ENCODE peak calls at places on chromosomes 13 and 19, in six cellular contexts. J is CD8-positive, alpha-beta memory T cell; D is heart right ventricle; R is body of pancreas; P is HCT116; B is colonic mucosa. C is an unnamed sample. For H3K36me3, the result is how much of the 10 kb centered on the place peaks cover.

GRCh38 chr13:46962286-46962941 is 65.6 kb upstream of the HTR2A start:
- DNase-seq in J (no peak), D (no peak), R (no peak), P (no peak), B (no peak), C (no peak)

GRCh38 chr13:48888613-48889012 is 87.1 kb upstream of the FNDC3A start:
- DNase-seq in J (no peak), D (no peak), R (peak), P (no peak), B (no peak), C (no peak)

GRCh38 chr13:43357435-43358065 is 334.2 kb downstream of the DNAJC15 start:
- DNase-seq in J (no peak), D (peak), R (no peak), P (no peak), B (no peak), C (no peak)

GRCh38 chr19:8251025-8251472 is 41.9 kb downstream of the CERS4 start:
- DNase-seq in J (no peak), D (peak), R (peak), P (no peak), B (no peak), C (no peak)

GRCh38 chr19:44807652-44808462 is 1.0 kb upstream of the BCAM start:
- DNase-seq in J (no peak), D (peak), R (peak), P (peak), B (peak), C (no peak)

GRCh38 chr19:54168174-54168917 is 4.6 kb downstream of the TMC4 start:
- DNase-seq in J (peak), D (peak), R (peak), P (peak), B (peak), C (peak)

GRCh38 chr13:73065665-73066350 is 7.0 kb downstream of the KLF5 start:
- DNase-seq in J (no peak), D (no peak), R (peak), P (no peak), B (peak), C (no peak)

GRCh38 chr19:10852098-10852800 is 4.0 kb downstream of the C19orf38 start:
- DNase-seq in J (no peak), D (no peak), R (no peak), P (no peak), B (no peak), C (no peak)

GRCh38 chr19:44582581-44583265 is 30.6 kb upstream of the IGSF23 start:
- DNase-seq in J (no peak), D (no peak), R (peak), P (peak), B (peak), C (no peak)

GRCh38 chr13:99310382-99311031 is 3.3 kb upstream of the GPR183 start:
- DNase-seq in J (no peak), D (no peak), R (no peak), P (no peak), B (no peak), C (no peak)

GRCh38 chr19:10112895-10113591 is 1.6 kb downstream of the P2RY11 start:
- DNase-seq in J (peak), D (no peak), R (peak), P (no peak), B (peak), C (peak)

GRCh38 chr13:37349916-37350315 is 244.5 kb upstream of the CSNK1A1L start:
- DNase-seq in J (no peak), D (no peak), R (no peak), P (no peak), B (no peak), C (no peak)

GRCh38 chr19:47266401-47266885 is 8.2 kb upstream of the INAFM1 start:
- DNase-seq in J (no peak), D (no peak), R (no peak), P (no peak), B (no peak), C (no peak)
- H3K36me3 ChIP-seq in J (under half), D (under half), R (under half), P (under half), B (under half), C (under half)

DNA sequence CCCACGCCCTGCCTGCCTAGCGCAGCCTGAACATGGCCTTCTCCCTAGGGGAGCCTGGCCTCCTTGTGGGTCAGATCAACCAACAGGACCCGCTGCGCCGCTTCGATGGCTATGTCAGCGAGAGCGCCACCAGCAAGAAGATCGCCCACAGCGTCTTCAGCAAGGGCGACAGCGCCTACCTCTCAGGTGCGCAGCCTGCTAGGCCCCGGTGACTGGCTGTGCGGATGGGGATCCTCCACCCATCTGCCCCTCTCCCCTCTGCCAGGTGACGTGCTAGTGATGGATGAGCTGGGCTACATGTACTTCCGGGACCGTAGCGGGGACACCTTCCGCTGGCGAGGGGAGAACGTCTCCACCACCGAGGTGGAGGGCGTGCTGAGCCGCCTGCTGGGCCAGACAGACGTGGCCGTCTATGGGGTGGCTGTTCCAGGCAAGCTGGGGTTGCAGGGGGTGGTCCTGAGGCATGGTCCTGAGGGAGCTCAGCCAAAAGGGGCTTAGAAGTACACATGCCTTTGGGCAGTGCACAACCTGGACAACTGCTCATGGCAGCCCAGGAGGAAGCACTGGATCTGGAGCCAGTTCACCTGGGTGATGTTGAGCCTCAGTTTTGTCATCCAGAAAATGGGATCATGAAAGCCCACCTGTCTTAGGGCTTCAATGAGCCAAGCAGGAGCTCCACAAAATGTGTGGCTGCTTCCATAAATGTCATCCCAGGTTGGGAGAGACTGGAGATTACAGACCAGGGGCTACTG is 10.8 kb upstream of the PGLS start:
- DNase-seq in J (no peak), D (no peak), R (no peak), P (no peak), B (no peak), C (no peak)
- H3K36me3 ChIP-seq in J (under half), D (under half), R (under half), P (under half), B (under half), C (under half)

GRCh38 chr19:36115453-36116343 is at the start of gene TBCB:
- DNase-seq in J (peak), D (peak), R (no peak), P (no peak), B (peak), C (peak)

GRCh38 chr19:36121486-36122124 is 6.3 kb downstream of the TBCB start:
- DNase-seq in J (no peak), D (no peak), R (no peak), P (no peak), B (no peak), C (no peak)

GRCh38 chr19:36116344-36116637 is 1.0 kb downstream of the TBCB start:
- DNase-seq in J (no peak), D (no peak), R (no peak), P (no peak), B (no peak), C (no peak)

GRCh38 chr19:36120984-36121358 is 5.7 kb downstream of the TBCB start:
- DNase-seq in J (no peak), D (no peak), R (no peak), P (no peak), B (no peak), C (no peak)

DNA sequence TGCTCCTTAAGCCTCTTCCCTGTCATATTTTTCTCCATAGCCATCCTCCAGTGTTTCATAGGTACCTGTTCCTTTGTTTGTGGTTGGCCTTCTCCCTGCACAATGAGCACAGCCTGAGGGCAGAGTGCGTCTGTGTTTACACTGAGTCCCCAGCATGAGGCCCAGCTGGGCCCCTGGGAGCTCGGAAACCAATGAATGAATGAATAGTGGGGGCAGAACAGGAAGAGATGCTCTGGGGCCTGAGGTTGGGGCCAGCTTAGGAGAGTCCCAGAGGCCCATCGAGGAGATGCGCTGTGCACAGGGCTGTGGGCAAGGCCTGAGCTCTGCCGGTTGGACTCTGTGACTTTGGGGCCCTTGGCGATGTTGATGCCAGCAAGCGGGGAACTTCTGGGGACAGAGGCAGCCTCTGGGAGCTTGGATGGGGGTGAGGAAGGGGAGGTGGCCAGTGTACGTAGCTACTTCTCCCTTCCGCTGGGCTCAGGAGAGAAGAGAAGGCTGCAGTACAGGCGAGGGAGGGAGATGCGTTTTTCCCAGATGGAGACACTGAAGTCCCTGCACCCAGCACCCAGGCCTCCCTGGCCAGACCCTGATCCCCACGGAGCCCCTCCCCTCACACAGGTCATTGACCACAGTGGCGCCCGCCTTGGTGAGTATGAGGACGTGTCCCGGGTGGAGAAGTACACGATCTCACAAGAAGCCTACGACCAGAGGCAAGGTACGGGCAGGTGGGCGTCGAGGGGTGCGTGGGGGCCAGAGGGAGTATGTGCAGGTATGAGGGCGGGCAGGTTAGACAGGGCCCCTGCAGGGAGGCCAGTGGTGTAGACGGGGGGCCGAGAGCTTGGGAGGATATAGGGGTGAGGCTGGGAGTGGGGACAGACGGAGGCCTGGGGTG is 5.1 kb downstream of the TBCB start:
- DNase-seq in J (no peak), D (no peak), R (no peak), P (no peak), B (no peak), C (no peak)
- H3K36me3 ChIP-seq in J (under half), D (under half), R (under half), P (under half), B (under half), C (under half)

GRCh38 chr13:29532136-29532535 is 63.4 kb downstream of the SLC7A1 start:
- DNase-seq in J (no peak), D (no peak), R (no peak), P (no peak), B (no peak), C (no peak)
- H3K36me3 ChIP-seq in J (under half), D (under half), R (under half), P (under half), B (under half), C (under half)

GRCh38 chr19:1275260-1275975 is at the start of gene FAM174C:
- DNase-seq in J (peak), D (peak), R (peak), P (peak), B (peak), C (peak)
- H3K36me3 ChIP-seq in J (half or more), D (under half), R (under half), P (under half), B (under half), C (under half)

DNA sequence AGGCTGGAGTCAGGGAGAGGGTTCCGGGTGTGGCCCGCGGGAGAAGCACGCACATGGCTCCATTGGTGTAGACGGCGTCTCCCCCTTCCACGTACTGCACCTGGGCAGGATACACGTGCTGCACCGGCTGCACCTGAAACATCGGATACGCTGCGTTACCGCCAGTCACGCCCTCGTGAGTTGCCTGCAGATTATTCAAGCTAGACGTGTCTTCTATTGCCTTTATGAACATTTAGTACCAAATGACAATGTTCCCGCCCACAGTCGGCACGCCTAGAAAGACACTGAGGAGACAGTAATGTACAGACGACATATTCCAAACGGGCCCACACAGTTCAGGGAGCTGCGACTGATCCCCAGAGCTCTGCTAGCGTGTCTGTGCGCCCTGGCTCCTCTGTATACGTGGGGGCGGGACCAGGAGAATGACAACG is 64.1 kb upstream of the RANBP3 start:
- DNase-seq in J (no peak), D (no peak), R (no peak), P (no peak), B (no peak), C (no peak)
- H3K36me3 ChIP-seq in J (under half), D (under half), R (under half), P (under half), B (under half), C (under half)